ENCODE peak calls at places on chromosome X, in eight cellular contexts. A, E, W, T, Y, K, S and J are unnamed samples.

GRCh38 chrX:120365320-120365719 is 3.4 kb downstream of the ATP1B4 start:
- DNase-seq in K (no peak), W (peak; percentile 44), A (peak; percentile 76), T (peak; percentile 69), E (no peak), Y (peak; percentile 11), S (peak; percentile 62), J (no peak)

GRCh38 chrX:139382529-139382928 is 148.0 kb upstream of the F9 start:
- DNase-seq in T (no peak), K (no peak), Y (no peak), W (peak; percentile 32), S (no peak), A (no peak), E (no peak), J (no peak)

GRCh38 chrX:14777484-14777883 is 95.4 kb downstream of the FANCB start:
- DNase-seq in W (no peak), K (peak; percentile 37), A (no peak), S (no peak), Y (peak; percentile 12), E (no peak), T (no peak), J (no peak)

GRCh38 chrX:40098264-40099045 is 697 bp upstream of the BCOR start:
- DNase-seq in S (no peak), E (no peak), A (peak; percentile 40), W (peak; percentile 76), K (no peak), Y (peak; percentile 63), T (peak; percentile 73), J (no peak)

GRCh38 chrX:107562482-107562881 is 65.8 kb upstream of the PRPS1 start:
- DNase-seq in Y (peak; percentile 62), S (no peak), A (no peak), K (peak; percentile 43), T (no peak), W (no peak), E (peak; percentile 18), J (no peak)

GRCh38 chrX:104750146-104750699 is 184.2 kb downstream of the IL1RAPL2 start:
- DNase-seq in K (no peak), S (no peak), Y (no peak), T (no peak), A (no peak), W (no peak), E (no peak), J (no peak)

GRCh38 chrX:47234583-47234982 is 1.8 kb downstream of the USP11 start:
- DNase-seq in K (peak; percentile 60), W (no peak), T (no peak), E (no peak), A (no peak), S (no peak), Y (no peak), J (no peak)

GRCh38 chrX:49884290-49884862 is 5.1 kb downstream of the USP27X start:
- DNase-seq in E (peak; percentile 11), S (peak; percentile 60), Y (peak; percentile 66), A (peak; percentile 59), W (no peak), T (peak; percentile 79), K (peak; percentile 39), J (no peak)

GRCh38 chrX:50054147-50054546 is 131.8 kb downstream of the CLCN5 start:
- DNase-seq in A (no peak), T (no peak), E (no peak), W (no peak), S (no peak), Y (no peak), K (no peak), J (no peak)

DNA sequence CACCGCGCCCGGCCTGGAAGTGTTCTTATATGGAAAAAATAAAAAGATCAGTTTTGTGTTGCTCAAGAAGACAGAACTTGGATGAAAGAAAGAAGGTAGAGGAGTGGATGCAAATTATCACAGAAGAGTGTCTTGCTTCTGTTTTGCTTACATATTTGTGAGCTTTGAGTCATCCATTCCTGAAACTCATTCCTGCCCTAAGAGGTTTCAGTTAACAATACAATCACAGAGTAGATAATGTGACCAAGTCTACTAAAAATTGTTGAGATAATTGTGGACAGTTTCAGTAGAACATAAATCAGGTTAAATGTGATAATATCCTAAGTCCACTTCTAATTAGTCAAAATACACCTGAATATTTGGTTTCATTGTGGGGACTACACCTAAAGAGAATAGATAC is 26.4 kb upstream of the LRCH2 start:
- DNase-seq in T (no peak), S (no peak), E (no peak), W (no peak), A (no peak), K (peak; percentile 17), Y (no peak), J (no peak)
- TF ChIP-seq CTCF in T (no peak), S (no peak), E (no peak), W (no peak), A (no peak), K (no peak), Y (no peak), J (no peak)

GRCh38 chrX:8005678-8006347 is 78.6 kb upstream of the PNPLA4 start:
- DNase-seq in A (no peak), E (no peak), W (no peak), T (no peak), Y (no peak), K (no peak), S (no peak), J (no peak)

GRCh38 chrX:8010105-8010504 is 82.9 kb upstream of the PNPLA4 start:
- DNase-seq in T (no peak), S (no peak), A (no peak), K (no peak), E (no peak), W (no peak), Y (no peak), J (no peak)
- TF ChIP-seq CTCF in T (no peak), S (no peak), A (no peak), K (no peak), E (no peak), W (no peak), Y (no peak), J (no peak)

GRCh38 chrX:4315891-4316290 is 602.4 kb upstream of the PRKX start:
- DNase-seq in E (no peak), A (no peak), W (no peak), S (no peak), K (no peak), Y (no peak), T (no peak), J (no peak)
- TF ChIP-seq CTCF in E (no peak), A (no peak), W (no peak), S (no peak), K (no peak), Y (no peak), T (no peak), J (no peak)

GRCh38 chrX:106171293-106171692 is 3.2 kb downstream of the PWWP3B start:
- DNase-seq in Y (no peak), W (no peak), S (no peak), E (no peak), A (no peak), T (no peak), K (no peak), J (no peak)

GRCh38 chrX:106168107-106168506 is at the start of gene PWWP3B:
- DNase-seq in S (no peak), E (peak; percentile 7), W (no peak), K (peak; percentile 57), A (no peak), Y (peak; percentile 63), T (peak; percentile 65), J (no peak)

GRCh38 chrX:106170318-106170717 is 2.2 kb downstream of the PWWP3B start:
- DNase-seq in A (no peak), K (peak; percentile 27), S (no peak), Y (peak; percentile 49), T (no peak), E (no peak), W (no peak), J (no peak)
- TF ChIP-seq CTCF in A (peak; percentile 56), K (peak; percentile 42), S (peak; percentile 58), Y (peak; percentile 47), T (peak; percentile 34), E (peak; percentile 23), W (no peak), J (peak; percentile 42)

GRCh38 chrX:431032-431431 is 44.3 kb upstream of the PPP2R3B start:
- DNase-seq in E (no peak), Y (no peak), W (no peak), S (no peak), T (no peak), K (no peak), A (no peak), J (no peak)

GRCh38 chrX:426881-427280 is 40.2 kb upstream of the PPP2R3B start:
- DNase-seq in Y (no peak), A (no peak), W (no peak), K (no peak), S (no peak), E (peak; percentile 26), T (no peak), J (no peak)

GRCh38 chrX:425056-425455 is 38.3 kb upstream of the PPP2R3B start:
- DNase-seq in E (no peak), T (no peak), K (no peak), A (no peak), S (no peak), Y (no peak), W (peak; percentile 38), J (no peak)

GRCh38 chrX:429266-429825 is 42.6 kb upstream of the PPP2R3B start:
- DNase-seq in W (no peak), T (no peak), S (peak; percentile 23), Y (no peak), K (no peak), E (no peak), A (no peak), J (no peak)

DNA sequence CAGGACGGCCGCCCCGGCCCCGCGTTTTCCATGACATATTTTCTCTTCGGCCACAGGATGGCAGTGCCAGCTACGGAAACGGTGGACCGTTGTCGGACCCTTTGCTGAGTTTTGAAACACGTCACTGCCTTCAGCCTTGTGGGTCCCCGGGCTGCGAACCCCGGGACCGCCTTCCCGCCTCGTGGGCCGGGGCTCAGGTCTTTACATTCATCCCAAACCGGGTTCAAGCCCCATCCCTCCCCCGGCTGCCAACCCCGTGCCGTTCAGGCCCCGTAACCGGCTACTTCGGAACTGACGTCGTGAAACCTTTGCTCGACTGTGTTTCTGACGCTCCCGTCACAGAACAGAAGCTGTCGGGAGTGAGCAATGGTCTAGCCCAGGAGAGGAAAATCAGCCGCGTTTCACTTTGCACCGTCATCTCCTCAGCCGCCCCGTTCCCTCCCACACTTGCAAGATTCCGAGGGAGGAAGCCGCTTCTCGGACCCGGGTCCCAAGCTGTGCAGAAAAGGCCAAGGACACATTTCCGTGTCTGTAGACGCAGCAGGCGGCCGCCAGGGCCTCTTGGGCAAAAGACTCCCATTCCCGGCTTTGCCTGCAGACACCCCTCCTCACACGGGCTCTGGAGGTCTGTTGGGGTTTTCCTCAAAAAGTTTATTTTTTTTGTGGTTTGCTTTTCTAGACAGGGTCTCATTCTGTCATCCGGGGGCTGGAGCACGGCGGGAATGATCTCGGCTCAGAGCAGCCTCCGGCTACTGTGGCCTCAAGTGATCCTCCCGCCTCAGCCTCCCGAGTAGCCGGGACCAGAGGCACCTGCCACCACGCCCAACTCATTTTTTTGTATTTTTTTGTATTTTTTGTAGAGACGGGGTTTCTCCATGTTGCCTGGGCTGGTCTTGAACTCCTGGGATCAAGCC is 41.4 kb upstream of the PPP2R3B start:
- DNase-seq in A (no peak), S (peak; percentile 28), E (no peak), T (no peak), K (no peak), Y (no peak), W (no peak), J (no peak)
- TF ChIP-seq CTCF in A (no peak), S (no peak), E (no peak), T (no peak), K (no peak), Y (no peak), W (no peak), J (peak; percentile 41)

GRCh38 chrX:24996096-24996709 is 19.6 kb downstream of the ARX start:
- DNase-seq in E (no peak), S (no peak), Y (no peak), W (no peak), A (no peak), K (no peak), T (no peak), J (no peak)
- TF ChIP-seq CTCF in E (no peak), S (no peak), Y (no peak), W (no peak), A (no peak), K (no peak), T (no peak), J (no peak)